ENCODE peak calls at places on chromosomes 13 and 19, in six cellular contexts. One of them, this sample, is unnamed.

GRCh38 chr19:15284896-15285295 is 47.4 kb downstream of the BRD4 start:
- DNase-seq in astrocyte of the hippocampus: no peak
- DNase-seq in amniotic stem cell: no peak
- DNase-seq in frontal cortex: no peak
- DNase-seq in germinal center: no peak
- DNase-seq in NCI-H1105: no peak
- DNase-seq in this sample: no peak

GRCh38 chr19:7638802-7639465 is 2.0 kb downstream of the STXBP2 start:
- DNase-seq in astrocyte of the hippocampus: no peak
- DNase-seq in amniotic stem cell: no peak
- DNase-seq in frontal cortex: no peak
- DNase-seq in germinal center: no peak
- DNase-seq in NCI-H1105: no peak
- DNase-seq in this sample: no peak

GRCh38 chr19:3682741-3683404 is 17.4 kb downstream of the PIP5K1C start:
- DNase-seq in astrocyte of the hippocampus: peak
- DNase-seq in amniotic stem cell: no peak
- DNase-seq in frontal cortex: no peak
- DNase-seq in germinal center: no peak
- DNase-seq in NCI-H1105: no peak
- DNase-seq in this sample: no peak

GRCh38 chr13:95608640-95609280 is 35.7 kb downstream of the DZIP1 start:
- DNase-seq in astrocyte of the hippocampus: no peak
- DNase-seq in amniotic stem cell: no peak
- DNase-seq in frontal cortex: no peak
- DNase-seq in germinal center: no peak
- DNase-seq in NCI-H1105: no peak
- DNase-seq in this sample: no peak

GRCh38 chr13:72696590-72696989 is 30.8 kb downstream of the MZT1 start:
- DNase-seq in astrocyte of the hippocampus: peak
- DNase-seq in amniotic stem cell: no peak
- DNase-seq in frontal cortex: no peak
- DNase-seq in germinal center: no peak
- DNase-seq in NCI-H1105: no peak
- DNase-seq in this sample: no peak

GRCh38 chr19:1275976-1276619 is 768 bp downstream of the FAM174C start:
- DNase-seq in astrocyte of the hippocampus: no peak
- DNase-seq in amniotic stem cell: no peak
- DNase-seq in frontal cortex: no peak
- DNase-seq in germinal center: no peak
- DNase-seq in NCI-H1105: no peak
- DNase-seq in this sample: no peak

GRCh38 chr19:36258028-36258875 is 43.3 kb downstream of the ZNF146 start:
- DNase-seq in astrocyte of the hippocampus: no peak
- DNase-seq in amniotic stem cell: no peak
- DNase-seq in frontal cortex: no peak
- DNase-seq in germinal center: no peak
- DNase-seq in NCI-H1105: no peak
- DNase-seq in this sample: no peak

GRCh38 chr19:2246801-2247361 is 2.2 kb upstream of the AMH start:
- DNase-seq in astrocyte of the hippocampus: peak
- DNase-seq in amniotic stem cell: no peak
- DNase-seq in frontal cortex: no peak
- DNase-seq in germinal center: no peak
- DNase-seq in NCI-H1105: no peak
- DNase-seq in this sample: no peak

GRCh38 chr13:43804461-43805070 is 17.8 kb upstream of the ENOX1 start:
- DNase-seq in astrocyte of the hippocampus: peak
- DNase-seq in amniotic stem cell: peak
- DNase-seq in frontal cortex: peak
- DNase-seq in germinal center: peak
- DNase-seq in NCI-H1105: peak
- DNase-seq in this sample: no peak

GRCh38 chr13:44212633-44213387 is 160.8 kb upstream of the SERP2 start:
- DNase-seq in astrocyte of the hippocampus: no peak
- DNase-seq in amniotic stem cell: no peak
- DNase-seq in frontal cortex: no peak
- DNase-seq in germinal center: no peak
- DNase-seq in NCI-H1105: no peak
- DNase-seq in this sample: no peak

GRCh38 chr19:40416918-40417713 is 3.9 kb upstream of the PRX start:
- DNase-seq in astrocyte of the hippocampus: peak
- DNase-seq in amniotic stem cell: no peak
- DNase-seq in frontal cortex: no peak
- DNase-seq in germinal center: no peak
- DNase-seq in NCI-H1105: no peak
- DNase-seq in this sample: no peak

GRCh38 chr13:27808866-27809546 is 16.7 kb downstream of the GSX1 start:
- DNase-seq in astrocyte of the hippocampus: no peak
- DNase-seq in amniotic stem cell: no peak
- DNase-seq in frontal cortex: no peak
- DNase-seq in germinal center: no peak
- DNase-seq in NCI-H1105: no peak
- DNase-seq in this sample: no peak

GRCh38 chr19:48638831-48639381 is 1.7 kb upstream of the DBP start:
- DNase-seq in astrocyte of the hippocampus: no peak
- DNase-seq in amniotic stem cell: no peak
- DNase-seq in frontal cortex: no peak
- DNase-seq in germinal center: no peak
- DNase-seq in NCI-H1105: no peak
- DNase-seq in this sample: no peak

GRCh38 chr19:19595171-19595701 is 23.3 kb downstream of the PBX4 start:
- DNase-seq in astrocyte of the hippocampus: no peak
- DNase-seq in amniotic stem cell: no peak
- DNase-seq in frontal cortex: no peak
- DNase-seq in germinal center: peak
- DNase-seq in NCI-H1105: no peak
- DNase-seq in this sample: no peak

GRCh38 chr13:97182065-97182890 is 39.9 kb upstream of the MBNL2 start:
- DNase-seq in astrocyte of the hippocampus: no peak
- DNase-seq in amniotic stem cell: no peak
- DNase-seq in frontal cortex: no peak
- DNase-seq in germinal center: no peak
- DNase-seq in NCI-H1105: no peak
- DNase-seq in this sample: no peak

GRCh38 chr19:50409347-50409746 is 9.4 kb upstream of the SPIB start:
- DNase-seq in astrocyte of the hippocampus: no peak
- DNase-seq in amniotic stem cell: no peak
- DNase-seq in frontal cortex: no peak
- DNase-seq in germinal center: no peak
- DNase-seq in NCI-H1105: no peak
- DNase-seq in this sample: no peak

GRCh38 chr19:53511933-53512374 is 26.0 kb upstream of the ZNF331 start:
- DNase-seq in astrocyte of the hippocampus: peak
- DNase-seq in amniotic stem cell: peak
- DNase-seq in frontal cortex: peak
- DNase-seq in germinal center: peak
- DNase-seq in NCI-H1105: no peak
- DNase-seq in this sample: no peak

GRCh38 chr19:44539236-44539819 is 9.9 kb upstream of the CEACAM20 start:
- DNase-seq in astrocyte of the hippocampus: no peak
- DNase-seq in amniotic stem cell: no peak
- DNase-seq in frontal cortex: no peak
- DNase-seq in germinal center: no peak
- DNase-seq in NCI-H1105: no peak
- DNase-seq in this sample: no peak

GRCh38 chr19:771332-771785 is 20.4 kb downstream of the MISP start:
- DNase-seq in astrocyte of the hippocampus: peak
- DNase-seq in amniotic stem cell: no peak
- DNase-seq in frontal cortex: no peak
- DNase-seq in germinal center: peak
- DNase-seq in NCI-H1105: no peak
- DNase-seq in this sample: no peak

GRCh38 chr19:1252818-1253513 is 4.6 kb downstream of the MIDN start:
- DNase-seq in astrocyte of the hippocampus: peak
- DNase-seq in amniotic stem cell: peak
- DNase-seq in frontal cortex: peak
- DNase-seq in germinal center: peak
- DNase-seq in NCI-H1105: no peak
- DNase-seq in this sample: no peak

GRCh38 chr19:13692096-13692495 is 72.2 kb upstream of the MRI1 start:
- DNase-seq in astrocyte of the hippocampus: peak
- DNase-seq in amniotic stem cell: no peak
- DNase-seq in frontal cortex: no peak
- DNase-seq in germinal center: no peak
- DNase-seq in NCI-H1105: peak
- DNase-seq in this sample: peak

GRCh38 chr13:29847501-29847983 is 2.9 kb downstream of the UBL3 start:
- DNase-seq in astrocyte of the hippocampus: peak
- DNase-seq in amniotic stem cell: no peak
- DNase-seq in frontal cortex: peak
- DNase-seq in germinal center: no peak
- DNase-seq in NCI-H1105: no peak
- DNase-seq in this sample: peak